ENCODE peak calls at places on chromosomes 3 and 15, in five cellular contexts. L is cardiac fibroblast; N is CD8-positive, alpha-beta T cell; Z is NT2/D1; G is breast epithelium. F is an unnamed sample.

GRCh38 chr15:86743283-86743903 is 663.7 kb downstream of the AGBL1 start:
- DNase-seq in Z (peak), L (no peak), G (no peak), N (peak), F (peak)

GRCh38 chr3:34584971-34585370 is 786.5 kb downstream of the PDCD6IP start:
- DNase-seq in Z (no peak), N (no peak), G (no peak), L (no peak), F (no peak)

GRCh38 chr15:92051726-92052125 is 198.2 kb downstream of the SLCO3A1 start:
- DNase-seq in N (no peak), L (no peak), G (no peak), Z (no peak), F (no peak)

GRCh38 chr3:53154731-53155320 is 6.2 kb upstream of the PRKCD start:
- DNase-seq in N (no peak), Z (no peak), L (no peak), G (no peak), F (no peak)

GRCh38 chr3:165768680-165769079 is 68.5 kb downstream of the BCHE start:
- DNase-seq in Z (peak), N (no peak), L (no peak), G (no peak), F (no peak)

GRCh38 chr3:17605032-17605431 is 137.4 kb downstream of the TBC1D5 start:
- DNase-seq in G (no peak), N (no peak), L (peak), Z (no peak), F (no peak)

GRCh38 chr3:58148049-58148448 is 62.7 kb downstream of the DNASE1L3 start:
- DNase-seq in L (no peak), N (no peak), G (no peak), Z (no peak), F (no peak)

GRCh38 chr3:132749786-132750185 is 27.6 kb upstream of the NPHP3 start:
- DNase-seq in N (no peak), Z (no peak), G (no peak), L (peak), F (no peak)

GRCh38 chr3:141875374-141875892 is 1.0 kb upstream of the ATP1B3 start:
- DNase-seq in Z (peak), N (peak), L (peak), G (peak), F (peak)

GRCh38 chr3:73549071-73549600 is 75.6 kb downstream of the PDZRN3 start:
- DNase-seq in N (no peak), Z (no peak), G (no peak), L (no peak), F (no peak)

GRCh38 chr3:36894924-36895323 is 49.9 kb downstream of the TRANK1 start:
- DNase-seq in G (no peak), L (no peak), Z (no peak), N (no peak), F (no peak)
- H3K4me3 ChIP-seq in G (no peak), L (no peak), Z (no peak), N (no peak), F (no peak)

GRCh38 chr3:177345049-177345972 is 148.0 kb upstream of the TBL1XR1 start:
- DNase-seq in L (peak), N (no peak), Z (no peak), G (peak), F (no peak)

GRCh38 chr3:177347611-177348010 is 150.3 kb upstream of the TBL1XR1 start:
- DNase-seq in N (no peak), Z (no peak), G (no peak), L (no peak), F (no peak)

GRCh38 chr3:177346878-177347277 is 149.6 kb upstream of the TBL1XR1 start:
- DNase-seq in G (no peak), N (no peak), Z (no peak), L (no peak), F (no peak)

GRCh38 chr3:177343122-177343521 is 145.8 kb upstream of the TBL1XR1 start:
- DNase-seq in G (no peak), L (no peak), Z (no peak), N (no peak), F (no peak)

DNA sequence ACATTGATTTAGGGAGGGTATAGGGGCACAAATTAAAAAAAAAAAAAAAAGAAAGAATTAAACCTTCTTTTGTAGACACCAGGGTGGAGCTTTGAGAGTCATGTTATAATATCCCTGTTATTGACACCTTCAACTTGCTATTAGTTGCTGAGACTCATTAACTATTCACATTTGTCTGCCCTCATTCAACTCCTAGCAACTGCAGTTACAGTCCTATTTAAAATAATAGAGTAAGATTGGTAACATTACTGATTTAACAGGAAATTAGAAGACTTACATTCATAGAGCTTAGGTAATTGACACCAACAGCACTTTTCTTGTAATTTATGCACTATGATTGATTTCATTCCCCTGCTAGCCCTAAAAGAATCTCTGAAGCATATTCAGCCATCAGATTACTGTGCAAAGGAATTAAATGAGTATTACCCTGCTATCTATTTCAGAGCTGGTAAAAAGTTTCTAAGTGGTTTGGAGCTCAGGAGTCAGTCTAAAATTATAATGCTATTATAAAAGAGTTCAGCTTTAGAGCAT is 148.8 kb upstream of the TBL1XR1 start:
- DNase-seq in L (no peak), G (no peak), Z (no peak), N (no peak), F (no peak)
- H3K4me3 ChIP-seq in L (no peak), G (no peak), Z (no peak), N (no peak), F (no peak)

GRCh38 chr15:36329592-36329991 is 249.8 kb upstream of the CDIN1 start:
- DNase-seq in N (no peak), Z (no peak), L (no peak), G (no peak), F (no peak)

GRCh38 chr15:36332896-36333295 is 246.5 kb upstream of the CDIN1 start:
- DNase-seq in G (no peak), Z (no peak), N (no peak), L (no peak), F (no peak)

GRCh38 chr15:36330598-36330997 is 248.8 kb upstream of the CDIN1 start:
- DNase-seq in Z (no peak), N (no peak), G (no peak), L (no peak), F (no peak)

GRCh38 chr15:36332301-36332700 is 247.1 kb upstream of the CDIN1 start:
- DNase-seq in G (no peak), N (no peak), Z (no peak), L (peak), F (no peak)

GRCh38 chr15:36331531-36332275 is 247.7 kb upstream of the CDIN1 start:
- DNase-seq in N (no peak), G (no peak), L (peak), Z (no peak), F (no peak)
- H3K4me3 ChIP-seq in N (no peak), G (no peak), L (no peak), Z (no peak), F (no peak)

GRCh38 chr3:184574552-184575430 is 13.2 kb downstream of the EPHB3 start:
- DNase-seq in N (no peak), G (no peak), L (no peak), Z (peak), F (peak)
- H3K4me3 ChIP-seq in N (no peak), G (no peak), L (no peak), Z (no peak), F (no peak)

GRCh38 chr3:171066216-171066615 is 39.7 kb upstream of the SLC2A2 start:
- DNase-seq in Z (no peak), L (no peak), N (no peak), G (no peak), F (no peak)
- H3K4me3 ChIP-seq in Z (no peak), L (no peak), N (no peak), G (no peak), F (no peak)

DNA sequence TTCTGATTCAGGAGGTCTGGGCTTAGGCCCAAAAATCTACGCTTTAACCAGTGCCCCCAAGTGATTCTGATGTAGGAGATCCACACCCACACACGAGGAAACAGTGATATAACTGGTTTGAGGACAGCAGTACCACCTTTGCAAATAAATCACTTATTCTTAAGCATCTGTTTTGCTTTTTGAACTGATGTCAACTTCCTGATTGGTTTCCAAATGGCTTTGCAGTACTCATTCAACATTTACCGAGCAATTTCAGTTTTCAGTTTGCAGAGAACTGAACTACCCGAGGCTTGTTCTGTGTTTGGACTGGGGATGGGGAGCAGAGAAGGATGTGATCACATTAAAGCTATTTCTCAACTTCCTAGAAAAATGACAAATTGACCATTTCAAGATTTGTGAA is 1.1 kb upstream of the GYG1 start:
- DNase-seq in Z (no peak), L (no peak), N (no peak), G (no peak), F (no peak)
- H3K4me3 ChIP-seq in Z (no peak), L (no peak), N (no peak), G (no peak), F (no peak)

DNA sequence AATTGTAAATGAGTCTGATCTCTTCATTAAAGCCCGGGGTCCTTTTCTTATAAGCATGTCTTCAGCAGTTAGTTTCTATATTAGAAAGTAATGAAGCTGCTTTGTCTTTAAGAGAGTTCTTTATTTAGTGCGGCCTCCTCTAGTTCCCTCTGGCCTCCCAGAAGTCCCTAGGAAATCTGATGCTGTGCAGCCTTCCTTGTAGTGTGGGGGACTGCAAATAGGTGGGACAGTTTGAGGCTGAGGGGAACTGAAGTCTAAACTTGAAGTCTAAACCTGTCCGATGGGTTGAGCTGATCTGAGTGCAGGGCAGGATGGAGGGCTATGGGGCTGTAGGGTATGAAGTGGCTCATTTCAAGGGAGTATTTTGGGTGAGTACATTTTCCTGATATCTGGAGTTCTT is 1.4 kb downstream of the CD276 start:
- DNase-seq in L (no peak), Z (no peak), N (no peak), G (no peak), F (no peak)
- H3K4me3 ChIP-seq in L (peak), Z (peak), N (no peak), G (peak), F (peak)

F was measured in H7.